ENCODE peak calls at places on chromosomes 13 and 19, in four cellular contexts. P, J, F and X are unnamed samples.

GRCh38 chr13:65606622-65607021 is 1623.5 kb downstream of the PCDH9 start:
- DNase-seq in P (no peak), J (no peak), F (no peak), X (no peak)

GRCh38 chr13:26914624-26915023 is 154.0 kb upstream of the GPR12 start:
- DNase-seq in P (no peak), J (no peak), F (no peak), X (no peak)

GRCh38 chr19:32631381-32631780 is 43.6 kb downstream of the ANKRD27 start:
- DNase-seq in P (no peak), J (no peak), F (no peak), X (no peak)

GRCh38 chr19:38922482-38922881 is 8.1 kb downstream of the SARS2 start:
- DNase-seq in P (no peak), J (no peak), F (no peak), X (no peak)

GRCh38 chr13:103066079-103066880 is at the start of gene SLC10A2:
- DNase-seq in P (no peak), J (no peak), F (no peak), X (no peak)

GRCh38 chr19:18234194-18234593 is 8.0 kb upstream of the PDE4C start:
- DNase-seq in P (no peak), J (no peak), F (no peak), X (no peak)

GRCh38 chr13:58144616-58145015 is 513.1 kb downstream of the PCDH17 start:
- DNase-seq in P (no peak), J (no peak), F (no peak), X (no peak)

GRCh38 chr13:38821753-38822551 is 135.1 kb downstream of the FREM2 start:
- DNase-seq in P (peak), J (peak), F (no peak), X (no peak)

GRCh38 chr19:11261902-11262839 is at the start of gene DOCK6:
- DNase-seq in P (peak), J (peak), F (no peak), X (no peak)

GRCh38 chr19:14517446-14517839 is 754 bp downstream of the DNAJB1 start:
- DNase-seq in P (no peak), J (no peak), F (no peak), X (peak)

GRCh38 chr13:63636231-63636993 is 2220.8 kb upstream of the PCDH20 start:
- DNase-seq in P (peak), J (peak), F (no peak), X (no peak)

GRCh38 chr19:13492128-13492527 is 14.2 kb downstream of the CACNA1A start:
- DNase-seq in P (no peak), J (no peak), F (no peak), X (no peak)

GRCh38 chr13:78978381-78978998 is 319.5 kb upstream of the OBI1 start:
- DNase-seq in P (peak), J (peak), F (no peak), X (peak)

GRCh38 chr13:40776681-40777165 is 5.7 kb upstream of the MRPS31 start:
- DNase-seq in P (no peak), J (no peak), F (no peak), X (peak)

GRCh38 chr19:30340724-30341595 is 31.2 kb upstream of the ZNF536 start:
- DNase-seq in P (no peak), J (no peak), F (no peak), X (no peak)

GRCh38 chr19:37999309-38000213 is 92.6 kb downstream of the SIPA1L3 start:
- DNase-seq in P (no peak), J (no peak), F (peak), X (no peak)

DNA sequence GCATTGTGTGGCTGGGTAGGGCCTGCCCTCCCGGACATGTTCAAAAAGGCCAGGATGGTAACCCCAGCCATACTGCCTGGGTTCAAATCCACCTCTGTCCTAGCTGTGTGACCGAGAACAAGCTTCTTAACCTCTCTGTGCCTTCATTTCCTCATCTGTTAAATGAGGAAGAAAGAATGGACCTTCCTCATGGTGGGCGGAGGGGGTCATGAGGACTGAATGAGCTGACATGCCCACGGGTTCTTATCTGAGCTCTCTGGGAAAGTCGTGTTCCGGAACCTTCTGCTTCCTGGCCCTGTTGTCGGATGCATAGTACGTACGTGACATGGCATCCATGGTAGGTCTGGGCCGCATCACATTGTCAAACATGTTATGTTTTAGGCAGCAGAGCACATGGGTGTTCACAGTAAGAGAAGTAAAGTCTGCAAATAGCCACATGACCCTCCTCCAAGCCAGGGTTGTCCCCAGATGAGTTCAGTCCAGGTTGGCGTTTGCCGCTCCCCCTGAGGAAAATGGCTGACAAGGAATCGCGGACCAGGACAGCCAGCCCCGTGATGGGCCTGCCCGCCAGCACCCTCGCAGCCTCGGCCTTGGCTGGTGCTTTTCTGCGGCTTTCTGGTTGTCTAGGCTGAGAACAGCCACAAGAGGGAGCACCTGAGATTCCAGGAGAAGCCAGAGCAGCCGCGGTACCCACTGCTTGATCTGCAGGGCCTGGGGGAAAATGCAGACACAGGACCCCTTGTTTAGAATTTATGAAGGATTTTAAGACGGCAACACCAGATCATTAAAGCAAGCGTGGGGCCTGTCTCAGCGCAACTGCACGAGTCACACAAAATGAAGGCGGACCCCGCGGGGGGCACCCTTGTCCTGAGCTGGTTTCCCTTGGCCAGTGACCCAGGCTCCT is 2.4 kb upstream of the NTN5 start:
- DNase-seq in P (peak), J (peak), F (peak), X (peak)
- TF ChIP-seq CTCF in P (peak), J (peak), F (peak), X (peak)

DNA sequence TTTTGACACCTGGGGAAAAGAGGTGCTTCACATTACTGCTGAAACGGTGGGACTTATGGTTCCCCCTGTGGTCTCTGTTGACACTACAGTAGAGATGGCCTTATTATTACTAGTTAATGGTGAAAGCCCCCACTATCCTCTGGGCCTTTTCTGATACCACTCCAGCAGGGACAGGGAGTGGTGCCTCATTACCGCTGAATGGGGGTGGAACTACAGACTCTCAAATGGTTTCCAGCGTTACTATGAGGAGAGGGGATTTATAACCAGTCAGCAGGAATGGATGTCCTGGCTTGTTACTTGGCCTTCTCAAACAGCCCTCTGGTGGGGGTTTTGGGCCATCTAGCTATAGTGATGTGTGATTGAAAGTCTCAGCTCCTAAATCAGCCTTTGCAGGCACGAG is 96.7 kb upstream of the DIAPH3 start:
- DNase-seq in P (no peak), J (no peak), F (no peak), X (no peak)
- TF ChIP-seq CTCF in P (no peak), J (no peak), F (no peak), X (no peak)

DNA sequence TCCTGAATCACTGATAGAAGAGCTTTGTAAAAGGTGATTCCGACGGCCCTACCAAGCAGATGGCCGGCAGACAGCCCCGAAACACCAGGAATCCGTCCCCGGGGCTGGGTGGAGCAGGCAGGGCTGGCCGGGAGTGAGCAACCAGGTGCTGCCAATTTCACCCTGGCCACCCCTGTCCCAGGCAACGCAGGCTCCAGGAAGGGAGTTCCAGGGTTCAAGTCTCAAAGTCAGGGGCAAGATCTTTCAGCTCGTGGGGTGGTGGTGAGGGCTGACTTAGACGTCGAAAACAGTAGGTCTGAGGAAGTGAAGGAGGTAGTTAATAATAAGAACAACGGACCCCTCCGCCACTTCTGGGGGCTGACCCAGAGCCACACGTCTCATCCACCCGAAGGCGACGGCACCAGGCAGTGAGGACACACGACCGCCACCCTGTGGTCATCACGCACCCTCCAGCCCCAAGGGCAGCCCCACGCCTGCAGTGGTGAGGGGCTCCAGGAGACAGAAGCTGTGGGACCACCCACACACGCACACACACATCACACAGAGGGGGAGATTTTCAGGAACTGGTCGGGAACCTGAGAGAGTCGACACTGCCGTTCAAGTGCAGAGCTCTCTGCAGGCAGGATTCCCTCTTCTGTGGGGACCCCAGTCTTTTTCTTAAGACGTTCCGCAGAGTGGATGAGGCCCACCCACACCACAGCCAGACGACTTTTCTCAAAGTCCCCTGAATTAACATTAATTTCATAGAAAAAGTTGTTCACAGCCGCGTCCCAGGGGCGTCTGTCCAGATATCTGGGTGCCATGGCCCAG is 67.2 kb downstream of the SPACA7 start:
- DNase-seq in P (no peak), J (peak), F (peak), X (peak)
- TF ChIP-seq CTCF in P (no peak), J (no peak), F (no peak), X (no peak)

DNA sequence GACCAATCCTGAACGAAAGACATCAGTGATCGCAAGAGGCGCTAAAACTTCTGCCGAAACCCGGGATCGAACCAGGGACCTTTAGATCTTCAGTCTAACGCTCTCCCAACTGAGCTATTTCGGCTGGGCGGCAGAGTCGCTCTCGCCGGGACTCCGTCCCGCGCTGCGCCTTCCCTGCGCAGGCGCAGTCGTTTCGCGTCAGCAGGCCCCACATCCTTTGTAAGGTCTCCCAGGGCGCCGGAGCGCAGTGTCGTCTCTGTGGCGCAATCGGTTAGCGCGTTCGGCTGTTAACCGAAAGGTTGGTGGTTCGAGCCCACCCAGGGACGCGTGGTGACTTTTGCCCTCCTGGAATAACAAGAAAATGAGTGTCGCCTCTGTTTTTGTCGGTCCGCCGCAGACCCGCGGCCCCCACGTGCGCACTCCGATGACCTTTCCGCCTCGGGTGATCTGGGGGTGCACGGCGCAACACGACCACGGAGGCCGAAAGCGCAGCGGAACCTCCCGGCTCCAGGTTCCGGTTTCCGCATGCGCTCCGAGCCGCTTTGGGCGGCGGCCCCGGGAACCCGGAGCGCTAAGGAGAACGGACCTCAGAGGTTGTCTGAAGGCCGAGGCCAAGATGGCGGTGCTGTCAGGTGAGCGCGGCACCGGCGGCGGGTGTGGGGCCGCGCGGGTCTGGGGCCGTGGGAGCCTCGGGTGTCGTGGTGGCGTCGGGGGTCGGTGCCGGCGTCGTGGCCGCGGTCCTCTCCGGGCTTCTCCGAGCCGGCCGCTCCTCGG is at the start of gene NDUFS7:
- DNase-seq in P (peak), J (peak), F (peak), X (peak)
- TF ChIP-seq CTCF in P (no peak), J (no peak), F (peak), X (no peak)

DNA sequence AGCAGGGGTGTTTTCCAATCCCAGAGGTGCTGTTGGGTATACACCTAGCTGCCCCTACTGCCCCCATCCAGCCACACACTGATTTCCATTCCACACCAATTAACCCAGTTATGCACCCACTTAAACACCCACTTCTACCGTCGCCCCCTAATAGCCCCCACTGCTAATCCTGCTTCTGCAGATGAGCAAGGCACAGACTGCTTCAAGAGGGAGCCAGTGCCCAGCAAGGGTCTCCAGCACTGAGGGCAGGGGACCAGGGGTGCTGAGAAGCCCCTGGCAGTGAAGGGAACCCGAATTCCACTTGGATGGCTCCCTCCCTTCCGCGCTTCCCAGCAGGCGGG is 1.2 kb downstream of the FXYD7 start:
- DNase-seq in P (no peak), J (no peak), F (no peak), X (no peak)
- TF ChIP-seq CTCF in P (no peak), J (no peak), F (no peak), X (no peak)

GRCh38 chr19:48170817-48171347 is 402 bp downstream of the ZSWIM9 start:
- DNase-seq in P (no peak), J (no peak), F (no peak), X (no peak)

GRCh38 chr19:48168689-48169088 is 1.5 kb downstream of the LIG1 start:
- DNase-seq in P (no peak), J (no peak), F (no peak), X (no peak)

GRCh38 chr19:48171584-48172170 is 1.2 kb downstream of the ZSWIM9 start:
- DNase-seq in P (no peak), J (no peak), F (no peak), X (no peak)

GRCh38 chr19:48169585-48169973 is 565 bp downstream of the LIG1 start:
- DNase-seq in P (peak), J (peak), F (peak), X (peak)

DNA sequence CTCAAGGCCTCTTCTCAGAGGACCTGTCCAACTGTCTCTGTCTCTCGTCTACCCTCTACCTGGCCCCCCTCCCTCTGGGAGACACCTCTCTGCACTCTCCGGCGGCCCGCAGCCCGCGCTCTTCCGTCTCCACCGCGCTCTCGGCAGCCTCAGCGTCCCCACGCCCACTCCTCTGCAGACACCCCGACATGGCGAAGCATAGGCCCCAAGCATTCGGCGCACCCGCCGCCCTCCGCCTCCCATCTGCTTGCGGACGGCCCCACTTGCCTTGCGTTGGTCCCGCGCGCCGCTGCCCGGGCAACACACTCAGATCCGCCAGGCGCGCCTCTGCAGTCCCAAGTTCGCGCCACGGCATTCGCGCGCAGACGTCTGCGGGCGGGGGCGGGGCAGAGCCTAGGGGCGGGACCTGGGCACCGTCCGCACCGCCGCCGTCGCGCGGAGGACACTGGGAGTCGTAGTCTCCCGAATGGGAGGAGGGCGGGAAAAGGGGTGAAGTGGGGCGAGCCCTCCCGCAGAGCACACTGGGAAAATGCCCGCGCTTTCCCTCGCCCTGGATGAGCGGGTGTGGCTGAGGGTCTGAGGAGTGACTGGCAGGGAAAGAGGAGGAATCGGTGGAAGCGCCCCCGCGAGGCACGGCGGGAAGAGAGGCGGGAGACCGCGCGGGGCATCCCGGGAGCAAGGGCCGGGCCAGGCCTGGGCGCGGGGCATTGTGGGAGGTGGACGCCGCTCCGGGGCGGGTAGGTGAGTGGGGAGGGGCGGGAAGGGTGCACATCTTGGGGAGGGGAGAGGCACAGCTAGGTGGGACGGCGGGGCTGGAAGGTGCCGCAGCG is at the start of the genes LIG1 and ZSWIM9:
- DNase-seq in P (peak), J (peak), F (peak), X (peak)
- TF ChIP-seq CTCF in P (peak), J (no peak), F (peak), X (no peak)

DNA sequence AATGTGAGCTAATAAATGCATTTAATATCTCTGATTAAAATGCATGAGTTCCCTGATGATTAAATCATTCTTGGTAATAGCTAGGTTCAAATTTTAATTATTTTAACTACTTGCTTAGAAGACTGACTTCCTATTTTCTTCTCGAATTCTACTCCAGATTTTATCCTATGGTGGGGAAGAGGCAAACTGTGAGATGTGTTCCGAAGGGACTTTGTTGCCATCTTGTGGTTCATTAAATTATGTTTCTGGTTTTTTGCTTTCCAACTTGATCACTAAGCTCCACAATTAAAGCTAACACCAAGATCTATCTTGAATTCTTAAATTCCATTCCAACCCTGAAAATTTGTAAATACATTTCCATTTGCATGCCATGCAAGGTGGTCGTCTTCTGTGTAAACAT is 538.4 kb upstream of the PCDH20 start:
- DNase-seq in P (no peak), J (no peak), F (no peak), X (no peak)
- TF ChIP-seq CTCF in P (peak), J (no peak), F (peak), X (no peak)

GRCh38 chr13:45809810-45810394 is 41.7 kb downstream of the SIAH3 start:
- DNase-seq in P (no peak), J (no peak), F (peak), X (no peak)

GRCh38 chr13:45812599-45813372 is 38.8 kb downstream of the SIAH3 start:
- DNase-seq in P (no peak), J (no peak), F (no peak), X (no peak)

GRCh38 chr13:45811891-45812583 is 39.5 kb downstream of the SIAH3 start:
- DNase-seq in P (no peak), J (no peak), F (no peak), X (no peak)

DNA sequence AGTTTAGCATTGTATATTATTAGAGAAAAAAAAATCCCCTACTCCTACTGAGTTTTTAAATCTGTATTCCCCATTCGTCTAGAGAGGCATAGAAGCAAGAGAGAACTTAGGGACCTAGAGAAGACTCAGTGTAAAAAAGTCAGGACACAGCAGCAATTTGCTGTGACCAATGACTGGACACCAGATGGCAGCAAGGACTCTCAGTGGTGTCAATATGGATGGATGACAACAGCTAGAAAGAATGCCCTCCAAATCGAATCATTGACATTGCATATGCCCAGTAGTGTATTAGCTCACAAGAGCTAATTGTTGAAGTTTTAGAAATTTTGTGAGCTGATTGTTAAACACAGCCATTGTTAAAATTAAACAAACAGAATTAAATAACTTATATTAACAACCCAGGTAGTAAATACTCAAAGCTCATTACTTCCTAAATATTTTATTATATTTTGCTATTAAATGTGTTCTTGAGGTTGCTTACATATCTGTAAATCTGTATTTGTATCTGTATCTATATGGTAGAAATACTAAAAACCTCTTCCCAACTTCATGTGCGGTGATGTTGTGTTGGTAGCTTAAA is 43.9 kb downstream of the SIAH3 start:
- DNase-seq in P (peak), J (peak), F (peak), X (no peak)
- TF ChIP-seq CTCF in P (peak), J (peak), F (peak), X (peak)